ENCODE peak calls at places on chromosomes 3 and 15, in ten cellular contexts. O is psoas muscle, C is cardiac muscle cell, L is progenitor cell of endocrine pancreas, A is AG09319, N is adrenal gland, J is GM23338, S is choroid plexus epithelial cell, G is cardiac fibroblast, H is GM12864. Y is an unnamed sample.

GRCh38 chr15:64455951-64456350 is 4.4 kb upstream of the ZNF609 start:
- DNase-seq in O (no peak), C (no peak), L (no peak), A (no peak), N (peak), J (no peak), S (peak), G (no peak), H (no peak), Y (no peak)

GRCh38 chr3:104887069-104887468 is 479.6 kb upstream of the ALCAM start:
- DNase-seq in O (no peak), C (no peak), L (no peak), A (no peak), N (no peak), J (no peak), S (no peak), G (peak), H (no peak), Y (no peak)

GRCh38 chr3:152071924-152072323 is 196.8 kb upstream of the MBNL1 start:
- DNase-seq in O (no peak), C (peak), L (no peak), A (no peak), N (no peak), J (peak), S (peak), G (peak), H (peak), Y (peak)

GRCh38 chr3:25960776-25961175 is 170.9 kb downstream of the OXSM start:
- DNase-seq in O (no peak), C (peak), L (no peak), A (no peak), N (no peak), J (no peak), S (no peak), G (no peak), H (no peak), Y (no peak)

GRCh38 chr15:48413304-48413703 is 82.1 kb downstream of the DUT start:
- DNase-seq in O (no peak), C (no peak), L (no peak), A (peak), N (no peak), J (no peak), S (peak), G (peak), H (no peak), Y (no peak)

GRCh38 chr15:73024161-73024560 is 28.1 kb upstream of the NEO1 start:
- DNase-seq in O (no peak), C (no peak), L (no peak), A (no peak), N (no peak), J (no peak), S (no peak), G (no peak), H (no peak), Y (no peak)

GRCh38 chr15:82298520-82298919 is 35.9 kb downstream of the SAXO2 start:
- DNase-seq in O (no peak), C (no peak), L (no peak), A (no peak), N (no peak), J (peak), S (peak), G (no peak), H (no peak), Y (no peak)

GRCh38 chr3:27724459-27725197 is 2.5 kb upstream of the EOMES start:
- DNase-seq in O (no peak), C (peak), L (no peak), A (no peak), N (no peak), J (peak), S (no peak), G (no peak), H (no peak), Y (no peak)

GRCh38 chr3:71002298-71002697 is 581.2 kb downstream of the FOXP1 start:
- DNase-seq in O (no peak), C (no peak), L (no peak), A (no peak), N (no peak), J (no peak), S (no peak), G (no peak), H (no peak), Y (no peak)

GRCh38 chr3:53238051-53238850 is 17.6 kb downstream of the TKT start:
- DNase-seq in O (no peak), C (no peak), L (no peak), A (peak), N (peak), J (no peak), S (peak), G (peak), H (no peak), Y (no peak)

GRCh38 chr15:95902606-95903005 is 427.9 kb upstream of the NR2F2 start:
- DNase-seq in O (no peak), C (no peak), L (no peak), A (no peak), N (no peak), J (no peak), S (no peak), G (no peak), H (no peak), Y (no peak)

GRCh38 chr3:30273304-30274072 is 332.9 kb upstream of the TGFBR2 start:
- DNase-seq in O (no peak), C (no peak), L (no peak), A (no peak), N (no peak), J (no peak), S (no peak), G (peak), H (no peak), Y (no peak)

GRCh38 chr15:67824900-67825879 is at the start of gene SKOR1:
- DNase-seq in O (peak), C (peak), L (no peak), A (no peak), N (no peak), J (peak), S (peak), G (peak), H (no peak), Y (peak)
- TF ChIP-seq CTCF in O (no peak), C (no peak), L (no peak), A (no peak), N (no peak), J (no peak), S (no peak), G (no peak), H (no peak), Y (no peak)

GRCh38 chr3:171177056-171177455 is 150.5 kb upstream of the SLC2A2 start:
- DNase-seq in O (no peak), C (no peak), L (no peak), A (no peak), N (no peak), J (no peak), S (no peak), G (no peak), H (no peak), Y (no peak)
- TF ChIP-seq CTCF in O (no peak), C (no peak), L (no peak), A (no peak), N (no peak), J (no peak), S (no peak), G (no peak), H (no peak), Y (no peak)

DNA sequence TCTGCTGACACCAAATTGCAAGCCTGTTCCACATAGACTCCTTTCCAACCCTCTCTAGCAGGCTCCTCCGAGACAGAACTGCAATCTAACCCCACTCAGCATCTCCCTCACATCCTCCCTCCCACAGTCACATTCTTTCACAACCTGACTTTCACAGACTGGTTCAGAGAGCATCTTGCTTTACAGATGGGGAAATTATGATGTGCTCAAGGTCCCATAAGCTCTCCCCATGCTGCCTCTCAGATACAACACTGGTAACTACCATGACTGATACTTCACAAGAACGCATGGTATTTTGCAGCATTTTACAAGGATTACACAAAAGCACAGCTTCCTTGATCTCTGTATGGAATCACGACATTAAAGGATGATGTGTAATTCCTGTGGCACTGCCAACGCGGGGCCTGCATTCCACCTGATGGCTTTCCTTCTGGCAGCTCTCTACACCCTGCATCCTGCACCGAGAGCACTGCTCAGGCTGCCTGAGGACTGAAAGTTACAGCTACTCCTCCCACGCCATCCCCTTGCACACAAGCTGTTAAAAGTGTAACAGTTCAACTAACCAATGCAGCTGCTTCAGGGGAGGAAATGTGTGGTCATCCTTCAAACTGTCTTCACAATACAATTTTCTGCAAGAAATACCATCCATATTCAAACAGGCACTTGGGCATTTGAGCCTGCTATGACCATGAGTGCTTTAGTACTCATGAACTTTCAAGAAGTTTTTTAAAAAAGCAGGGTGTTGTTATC is 27.6 kb downstream of the TBC1D2B start:
- DNase-seq in O (no peak), C (no peak), L (no peak), A (no peak), N (peak), J (no peak), S (peak), G (peak), H (peak), Y (peak)
- TF ChIP-seq CTCF in O (no peak), C (no peak), L (no peak), A (no peak), N (no peak), J (no peak), S (no peak), G (no peak), H (no peak), Y (no peak)

GRCh38 chr3:161913786-161914389 is 417.3 kb downstream of the OTOL1 start:
- DNase-seq in O (no peak), C (no peak), L (no peak), A (no peak), N (no peak), J (no peak), S (peak), G (peak), H (no peak), Y (no peak)

GRCh38 chr3:161920196-161920595 is 423.6 kb downstream of the OTOL1 start:
- DNase-seq in O (no peak), C (no peak), L (no peak), A (no peak), N (no peak), J (no peak), S (no peak), G (peak), H (no peak), Y (no peak)

GRCh38 chr3:161915283-161915682 is 418.7 kb downstream of the OTOL1 start:
- DNase-seq in O (no peak), C (no peak), L (no peak), A (no peak), N (no peak), J (no peak), S (no peak), G (no peak), H (no peak), Y (no peak)

GRCh38 chr3:161914703-161915102 is 418.1 kb downstream of the OTOL1 start:
- DNase-seq in O (peak), C (peak), L (peak), A (peak), N (no peak), J (peak), S (peak), G (peak), H (no peak), Y (no peak)
- TF ChIP-seq CTCF in O (peak), C (peak), L (peak), A (peak), N (peak), J (peak), S (peak), G (peak), H (no peak), Y (no peak)

GRCh38 chr15:57464480-57464879 is 88.2 kb downstream of the CGNL1 start:
- DNase-seq in O (no peak), C (no peak), L (no peak), A (no peak), N (no peak), J (no peak), S (no peak), G (no peak), H (no peak), Y (no peak)

GRCh38 chr15:57463360-57463759 is 87.1 kb downstream of the CGNL1 start:
- DNase-seq in O (no peak), C (no peak), L (no peak), A (no peak), N (no peak), J (no peak), S (no peak), G (no peak), H (no peak), Y (no peak)

GRCh38 chr15:57461541-57461940 is 85.2 kb downstream of the CGNL1 start:
- DNase-seq in O (no peak), C (no peak), L (no peak), A (no peak), N (no peak), J (no peak), S (no peak), G (no peak), H (no peak), Y (no peak)

GRCh38 chr15:57460208-57460816 is 84.0 kb downstream of the CGNL1 start:
- DNase-seq in O (no peak), C (no peak), L (no peak), A (no peak), N (no peak), J (no peak), S (no peak), G (no peak), H (no peak), Y (no peak)

DNA sequence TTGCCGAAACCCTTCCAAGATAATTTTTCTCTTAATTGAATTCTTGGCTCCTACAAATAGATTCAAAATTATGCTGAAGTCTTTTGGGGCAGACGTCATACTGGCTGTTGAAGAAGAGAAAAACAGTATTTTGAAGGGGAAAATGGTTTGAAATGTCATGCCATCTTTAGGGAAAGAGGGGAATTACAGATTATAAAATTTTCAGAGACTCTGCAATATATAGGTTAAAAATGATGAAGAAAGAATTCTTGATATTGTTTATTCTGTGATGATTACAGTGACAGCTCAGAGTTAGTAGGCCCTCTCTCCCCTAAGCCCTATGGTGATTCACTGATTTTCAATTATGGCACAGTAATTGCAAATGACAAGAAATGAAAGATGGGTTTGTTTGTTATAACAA is 86.1 kb downstream of the CGNL1 start:
- DNase-seq in O (no peak), C (no peak), L (no peak), A (no peak), N (no peak), J (no peak), S (peak), G (peak), H (no peak), Y (no peak)
- TF ChIP-seq CTCF in O (no peak), C (peak), L (no peak), A (peak), N (peak), J (no peak), S (peak), G (peak), H (no peak), Y (no peak)

Y was measured in GM20000.